ENCODE peak calls at places on chromosomes 12 and 14, in five cellular contexts. Z is NCI-H1092 treated with DMSO at 0.1 percent for 48 hours; N is stimulated activated CD8-positive, alpha-beta memory T cell treated with anti-CD3 and anti-CD28 coated beads, Interleukin-15, amount 100 ng/mL, for 1 hour; E is EL; A is activated CD4-positive, CD25-positive, alpha-beta regulatory T cell. O is an unnamed sample.

GRCh38 chr14:21852061-21852664 is 178.5 kb upstream of the OR4E1 start:
- DNase-seq in A (peak), N (peak), E (peak), Z (no peak), O (no peak)

GRCh38 chr14:103772078-103772712 is 56.6 kb downstream of the ZFYVE21 start:
- DNase-seq in N (no peak), E (no peak), A (no peak), Z (no peak), O (no peak)

GRCh38 chr14:24356208-24356607 is 11.8 kb upstream of the NFATC4 start:
- DNase-seq in Z (no peak), A (no peak), E (no peak), N (no peak), O (no peak)

GRCh38 chr12:79451988-79452387 is 238.8 kb downstream of the PAWR start:
- DNase-seq in Z (no peak), N (no peak), E (peak), A (no peak), O (no peak)

GRCh38 chr14:71753126-71753830 is 179.0 kb upstream of the RGS6 start:
- DNase-seq in Z (peak), E (peak), A (peak), N (peak), O (peak)

GRCh38 chr12:4152145-4152795 is 121.3 kb upstream of the CCND2 start:
- DNase-seq in E (no peak), N (no peak), Z (no peak), A (no peak), O (no peak)

GRCh38 chr12:81015510-81015909 is 62.4 kb upstream of the ACSS3 start:
- DNase-seq in Z (no peak), E (no peak), N (no peak), A (no peak), O (no peak)

GRCh38 chr14:68784298-68784910 is 8.5 kb downstream of the ZFP36L1 start:
- DNase-seq in Z (no peak), N (no peak), A (no peak), E (peak), O (no peak)

GRCh38 chr12:93135286-93136239 is 206.5 kb upstream of the EEA1 start:
- DNase-seq in A (no peak), N (no peak), Z (peak), E (no peak), O (no peak)

GRCh38 chr12:111089616-111090015 is 169.2 kb upstream of the MYL2 start:
- DNase-seq in Z (no peak), N (no peak), A (no peak), E (no peak), O (no peak)

GRCh38 chr12:97616936-97617335 is 154.3 kb downstream of the RMST start:
- DNase-seq in A (no peak), N (no peak), E (no peak), Z (peak), O (no peak)

GRCh38 chr12:6765634-6766581 is at the start of gene PTMS:
- DNase-seq in E (peak), N (no peak), Z (peak), A (no peak), O (peak)

GRCh38 chr12:76085159-76085868 is 829 bp upstream of the NAP1L1 start:
- DNase-seq in E (peak), N (peak), A (no peak), Z (no peak), O (no peak)

GRCh38 chr14:92902726-92903125 is 20.2 kb upstream of the CHGA start:
- DNase-seq in N (no peak), A (no peak), Z (no peak), E (no peak), O (no peak)

GRCh38 chr12:45913631-45914030 is 76.7 kb downstream of the SCAF11 start:
- DNase-seq in E (no peak), N (no peak), A (no peak), Z (no peak), O (no peak)

GRCh38 chr14:36340276-36340890 is 19.9 kb upstream of the MBIP start:
- DNase-seq in N (no peak), A (no peak), E (no peak), Z (no peak), O (no peak)

GRCh38 chr14:31802838-31803237 is 241.6 kb downstream of the NUBPL start:
- DNase-seq in E (no peak), A (no peak), Z (no peak), N (no peak), O (no peak)

GRCh38 chr12:109725321-109726105 is 11.9 kb downstream of the FAM222A start:
- DNase-seq in N (no peak), A (no peak), Z (no peak), E (no peak), O (no peak)

GRCh38 chr12:21852251-21852650 is 77.7 kb upstream of the KCNJ8 start:
- DNase-seq in Z (no peak), A (no peak), E (peak), N (no peak), O (no peak)

GRCh38 chr14:64754685-64755084 is 50.5 kb downstream of the PLEKHG3 start:
- DNase-seq in Z (no peak), N (no peak), A (no peak), E (no peak), O (no peak)